ENCODE peak calls at places on chromosomes 5 and 9, in eight cellular contexts. R is IMR-90, O is breast epithelium, X is GM23248, T is GM23338, E is fibroblast of lung, H is aorta, U is right cardiac atrium. K is an unnamed sample.

GRCh38 chr5:159337291-159337974 is 7.1 kb upstream of the IL12B start:
- DNase-seq in R (peak; percentile 73), X (peak; percentile 84), E (peak; percentile 91), T (no peak), H (no peak), U (peak; percentile 45), O (no peak), K (no peak)

GRCh38 chr5:55234171-55234700 is 828 bp upstream of the CCNO start:
- DNase-seq in T (peak; percentile 56), O (no peak), H (peak; percentile 73), U (peak; percentile 60), X (peak; percentile 62), E (peak; percentile 25), R (peak; percentile 19), K (peak; percentile 82)

GRCh38 chr9:128733256-128733655 is 9.3 kb upstream of the ZDHHC12 start:
- DNase-seq in R (peak; percentile 81), X (peak; percentile 76), T (peak; percentile 98), E (peak; percentile 80), U (peak; percentile 84), O (peak; percentile 80), H (no peak), K (no peak)

GRCh38 chr9:36876056-36876455 is 158.0 kb downstream of the PAX5 start:
- DNase-seq in R (no peak), E (no peak), H (peak; percentile 34), O (no peak), X (no peak), U (no peak), T (no peak), K (no peak)

GRCh38 chr9:112033237-112034215 is 136.9 kb downstream of the UGCG start:
- DNase-seq in H (no peak), U (no peak), X (no peak), E (no peak), T (no peak), R (no peak), O (no peak), K (no peak)

GRCh38 chr9:107684224-107684623 is 194.7 kb upstream of the KLF4 start:
- DNase-seq in R (peak; percentile 59), E (peak; percentile 40), X (peak; percentile 67), U (no peak), O (no peak), H (no peak), T (no peak), K (no peak)

GRCh38 chr5:90983148-90983547 is 400.0 kb downstream of the ARRDC3 start:
- DNase-seq in U (no peak), E (peak; percentile 95), H (no peak), X (peak; percentile 49), O (no peak), T (no peak), R (peak; percentile 84), K (no peak)

GRCh38 chr5:10049825-10050455 is 199.7 kb downstream of the ATPSCKMT start:
- DNase-seq in X (no peak), E (no peak), U (no peak), O (no peak), R (no peak), T (no peak), H (no peak), K (no peak)

GRCh38 chr5:135456238-135457099 is 4.3 kb upstream of the TIFAB start:
- DNase-seq in O (no peak), U (peak; percentile 71), H (peak; percentile 80), T (no peak), R (peak; percentile 88), E (peak; percentile 92), X (peak; percentile 98), K (peak; percentile 54)

GRCh38 chr5:181188700-181189362 is 16.2 kb downstream of the TRIM7 start:
- DNase-seq in T (peak; percentile 80), O (peak; percentile 85), U (peak; percentile 83), R (peak; percentile 66), E (peak; percentile 70), X (peak; percentile 81), H (peak; percentile 81), K (no peak)

GRCh38 chr5:160929343-160929742 is 77.3 kb upstream of the ATP10B start:
- DNase-seq in U (no peak), R (no peak), O (no peak), E (no peak), X (no peak), T (no peak), H (no peak), K (no peak)

GRCh38 chr5:114412509-114413171 is 50.8 kb downstream of the KCNN2 start:
- DNase-seq in R (peak; percentile 97), E (peak; percentile 83), U (no peak), H (no peak), O (no peak), X (peak; percentile 60), T (no peak), K (no peak)

GRCh38 chr5:126780165-126780827 is 3.4 kb downstream of the LMNB1 start:
- DNase-seq in T (peak; percentile 86), H (no peak), E (peak; percentile 68), U (no peak), R (peak; percentile 81), O (no peak), X (peak; percentile 90), K (no peak)

GRCh38 chr5:72353046-72353445 is 32.9 kb downstream of the PTCD2 start:
- DNase-seq in X (peak; percentile 92), H (no peak), U (no peak), T (no peak), E (peak; percentile 68), O (no peak), R (peak; percentile 95), K (no peak)

GRCh38 chr5:8953911-8954310 is 592.0 kb downstream of the SEMA5A start:
- DNase-seq in T (no peak), U (no peak), R (peak; percentile 2), O (no peak), X (no peak), E (no peak), H (no peak), K (no peak)

GRCh38 chr9:89431930-89432725 is 65.8 kb downstream of the SEMA4D start:
- DNase-seq in T (no peak), O (no peak), R (no peak), X (no peak), U (no peak), E (no peak), H (no peak), K (peak; percentile 49)
- H3K4me1 ChIP-seq in T (peaks cover 44% of the 10 kb centered on the region), O (no peaks in the 10 kb centered on the region), R (peaks cover 3% of the 10 kb centered on the region), X (peaks cover 6% of the 10 kb centered on the region), U (no peaks in the 10 kb centered on the region), E (no peaks in the 10 kb centered on the region), H (no peaks in the 10 kb centered on the region), K (peaks cover 46% of the 10 kb centered on the region)

DNA sequence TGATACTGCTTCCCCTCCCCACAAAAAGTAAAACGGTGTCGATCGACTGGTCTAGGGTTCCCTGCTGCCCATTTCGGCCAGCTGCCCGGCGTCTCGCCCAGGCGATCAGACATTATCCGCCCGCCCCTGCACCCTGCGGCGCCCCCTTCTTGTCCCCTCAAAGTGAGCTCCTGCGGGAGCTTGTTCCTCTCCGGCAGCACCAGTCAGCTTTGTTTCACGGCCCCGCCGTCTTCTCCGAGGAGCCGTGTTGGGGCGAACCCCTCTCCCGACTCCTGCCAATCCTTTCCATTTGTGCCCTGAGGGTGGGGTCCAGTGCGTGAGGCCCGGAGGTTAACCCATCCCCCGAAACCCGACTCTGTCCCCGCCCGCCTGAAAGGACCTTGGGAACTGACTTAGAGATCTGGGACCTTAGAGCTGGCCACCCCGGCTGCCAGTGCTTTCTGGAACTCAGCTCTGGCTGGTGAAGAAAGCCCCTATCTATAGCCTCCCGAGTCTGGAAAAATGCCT is 518 bp downstream of the UBE2B start:
- DNase-seq in U (peak; percentile 80), O (peak; percentile 60), H (peak; percentile 81), X (peak; percentile 54), E (peak; percentile 36), R (peak; percentile 26), T (peak; percentile 89), K (peak; percentile 88)
- H3K27ac ChIP-seq in U (peak overlapping the region; percentile 99), O (peak overlapping the region; percentile 99), H (peak overlapping the region; percentile 99), X (peak overlapping the region; percentile 98), E (peak overlapping the region; percentile 98), R (peak overlapping the region; percentile 92), T (peak overlapping the region; percentile 96), K (peak overlapping the region; percentile 100)

GRCh38 chr9:77980622-77981021 is 51.0 kb downstream of the GNAQ start:
- DNase-seq in H (no peak), R (peak; percentile 81), O (no peak), X (peak; percentile 77), U (no peak), E (peak; percentile 67), T (no peak), K (no peak)

GRCh38 chr9:77981907-77982306 is 49.7 kb downstream of the GNAQ start:
- DNase-seq in X (no peak), E (no peak), T (no peak), O (no peak), U (no peak), R (no peak), H (no peak), K (no peak)

GRCh38 chr9:77978086-77978781 is 53.4 kb downstream of the GNAQ start:
- DNase-seq in E (no peak), R (no peak), U (no peak), H (no peak), O (no peak), X (no peak), T (no peak), K (no peak)

GRCh38 chr9:77982985-77983662 is 48.5 kb downstream of the GNAQ start:
- DNase-seq in U (no peak), T (no peak), X (no peak), H (no peak), O (no peak), E (no peak), R (no peak), K (no peak)

GRCh38 chr9:77981332-77981731 is 50.3 kb downstream of the GNAQ start:
- DNase-seq in R (peak; percentile 61), O (no peak), T (no peak), U (peak; percentile 53), E (peak; percentile 65), X (peak; percentile 73), H (no peak), K (peak; percentile 76)
- H3K4me1 ChIP-seq in R (peaks cover 10% of the 10 kb centered on the region), O (peaks cover 11% of the 10 kb centered on the region), T (peaks cover 19% of the 10 kb centered on the region), U (peaks cover 4% of the 10 kb centered on the region), E (peaks cover 8% of the 10 kb centered on the region), X (peaks cover 39% of the 10 kb centered on the region), H (no peaks in the 10 kb centered on the region), K (peaks cover 30% of the 10 kb centered on the region)

GRCh38 chr9:27426717-27427645 is 97.1 kb upstream of the IFNK start:
- DNase-seq in O (no peak), T (peak; percentile 35), H (no peak), X (peak; percentile 36), U (no peak), E (peak; percentile 73), R (peak; percentile 18), K (no peak)

GRCh38 chr9:27423919-27424710 is 100.0 kb upstream of the IFNK start:
- DNase-seq in H (no peak), U (no peak), X (no peak), E (no peak), R (no peak), O (no peak), T (no peak), K (no peak)

GRCh38 chr9:27422435-27422834 is 101.7 kb upstream of the IFNK start:
- DNase-seq in X (no peak), O (no peak), H (no peak), U (no peak), T (no peak), E (no peak), R (no peak), K (no peak)

GRCh38 chr9:27425827-27426716 is 98.0 kb upstream of the IFNK start:
- DNase-seq in T (no peak), X (no peak), O (no peak), R (no peak), H (no peak), U (no peak), E (no peak), K (no peak)

GRCh38 chr9:27421567-27421966 is 102.5 kb upstream of the IFNK start:
- DNase-seq in U (no peak), X (no peak), T (peak; percentile 48), E (peak; percentile 25), R (no peak), H (no peak), O (no peak), K (no peak)
- H3K27ac ChIP-seq in U (no peak overlapping the region), X (no peak overlapping the region), T (no peak overlapping the region), E (no peak overlapping the region), R (no peak overlapping the region), H (no peak overlapping the region), O (no peak overlapping the region), K (no peak overlapping the region)

K was measured in kidney.